ENCODE peak calls at places on chromosomes 7 and 10, in eight cellular contexts. H is fibroblast of pulmonary artery; X is activated CD8-positive, alpha-beta memory T cell treated with anti-CD3 and anti-CD28 coated beads, Interleukin-2, amount 50 U/mL, for 4 hours; D is NCI-H2107; R is skeletal muscle cell; P is hippocampal formation; K is anterior cingulate cortex; A is activated T-helper 1 cell treated with Interleukin-2 at 50 U/mL for 16 hours. Q is an unnamed sample.

GRCh38 chr7:93018666-93019065 is 99.1 kb downstream of the SAMD9 start:
- DNase-seq in X (no peak), P (no peak), R (no peak), A (no peak), H (no peak), D (no peak), K (no peak), Q (no peak)

GRCh38 chr10:133325761-133326463 is 10.8 kb downstream of the CALY start:
- DNase-seq in R (no peak), D (no peak), X (no peak), P (no peak), K (no peak), A (no peak), H (no peak), Q (no peak)

GRCh38 chr10:50385610-50386009 is 134.3 kb upstream of the ASAH2 start:
- DNase-seq in D (no peak), X (no peak), A (no peak), R (peak; percentile 31), P (peak; percentile 45), K (no peak), H (peak; percentile 55), Q (peak; percentile 70)

GRCh38 chr7:46003896-46004875 is 83.1 kb upstream of the IGFBP3 start:
- DNase-seq in D (no peak), H (peak; percentile 60), K (no peak), A (no peak), P (no peak), X (no peak), R (peak; percentile 78), Q (peak; percentile 79)

GRCh38 chr10:306007-306406 is 170.8 kb downstream of the ZMYND11 start:
- DNase-seq in X (no peak), H (peak; percentile 13), R (no peak), D (no peak), P (no peak), K (no peak), A (no peak), Q (no peak)

GRCh38 chr10:133201948-133202725 is 27.9 kb upstream of the UTF1 start:
- DNase-seq in R (no peak), H (no peak), P (no peak), K (no peak), D (no peak), A (no peak), X (no peak), Q (no peak)

GRCh38 chr7:29463504-29464158 is 100.0 kb upstream of the PRR15 start:
- DNase-seq in X (no peak), R (no peak), H (no peak), K (no peak), A (no peak), P (no peak), D (no peak), Q (no peak)

GRCh38 chr10:29522038-29522855 is 112.5 kb downstream of the SVIL start:
- DNase-seq in D (no peak), K (no peak), R (no peak), X (no peak), P (no peak), H (no peak), A (no peak), Q (peak; percentile 68)

GRCh38 chr10:12772797-12773587 is 228.5 kb downstream of the CCDC3 start:
- DNase-seq in P (no peak), X (no peak), A (no peak), R (no peak), D (no peak), K (no peak), H (no peak), Q (no peak)

GRCh38 chr10:130567436-130567835 is 431.2 kb downstream of the GLRX3 start:
- DNase-seq in D (no peak), A (no peak), P (no peak), R (no peak), X (no peak), H (no peak), K (no peak), Q (no peak)

GRCh38 chr10:129758591-129759021 is 205.5 kb downstream of the EBF3 start:
- DNase-seq in R (no peak), K (no peak), H (no peak), A (no peak), P (no peak), D (no peak), X (no peak), Q (no peak)

GRCh38 chr10:103645141-103646054 is 151.9 kb downstream of the NEURL1 start:
- DNase-seq in A (no peak), H (peak; percentile 94), D (no peak), X (no peak), P (peak; percentile 32), K (peak; percentile 26), R (peak; percentile 98), Q (peak; percentile 95)

GRCh38 chr7:133695976-133696531 is 431.1 kb upstream of the LRGUK start:
- DNase-seq in R (no peak), K (no peak), D (no peak), X (no peak), P (no peak), A (no peak), H (no peak), Q (no peak)

GRCh38 chr10:114103286-114103685 is 59.6 kb downstream of the ADRB1 start:
- DNase-seq in X (no peak), H (peak; percentile 76), P (no peak), D (peak; percentile 13), A (no peak), R (peak; percentile 25), K (no peak), Q (peak; percentile 71)

GRCh38 chr10:129958686-129959543 is 5.2 kb downstream of the EBF3 start:
- DNase-seq in X (no peak), P (no peak), D (no peak), R (no peak), K (no peak), A (no peak), H (peak; percentile 20), Q (no peak)

GRCh38 chr10:17910144-17910789 is 41.5 kb upstream of the SLC39A12 start:
- DNase-seq in D (no peak), X (no peak), A (no peak), R (peak; percentile 13), P (no peak), K (no peak), H (peak; percentile 68), Q (peak; percentile 66)

GRCh38 chr7:155669717-155670505 is 25.4 kb downstream of the RBM33 start:
- DNase-seq in R (peak; percentile 23), K (no peak), X (no peak), D (no peak), P (no peak), H (peak; percentile 45), A (no peak), Q (peak; percentile 45)

GRCh38 chr10:27383595-27384542 is 120.2 kb upstream of the RAB18 start:
- DNase-seq in D (no peak), P (no peak), X (no peak), H (no peak), R (no peak), A (no peak), K (no peak), Q (peak; percentile 48)

GRCh38 chr10:86333813-86334514 is 32.6 kb downstream of the GRID1 start:
- DNase-seq in A (no peak), R (no peak), X (no peak), P (no peak), H (no peak), D (peak; percentile 75), K (no peak), Q (no peak)

GRCh38 chr7:91353923-91354322 is 89.7 kb downstream of the FZD1 start:
- DNase-seq in D (no peak), R (no peak), H (no peak), X (no peak), P (no peak), A (no peak), K (no peak), Q (no peak)

GRCh38 chr7:26083113-26083512 is 68.9 kb upstream of the NFE2L3 start:
- DNase-seq in K (no peak), A (no peak), X (no peak), R (no peak), H (no peak), D (no peak), P (no peak), Q (peak; percentile 30)

GRCh38 chr7:130360518-130360917 is 15.9 kb downstream of the CPA5 start:
- DNase-seq in K (no peak), H (no peak), P (no peak), A (no peak), R (no peak), D (no peak), X (no peak), Q (no peak)

GRCh38 chr10:44827431-44828006 is 83.6 kb upstream of the TMEM72 start:
- DNase-seq in R (no peak), H (no peak), A (no peak), P (no peak), X (no peak), K (no peak), D (no peak), Q (no peak)

GRCh38 chr10:131658476-131659110 is 242.2 kb upstream of the PPP2R2D start:
- DNase-seq in D (no peak), R (no peak), K (no peak), H (no peak), P (no peak), A (no peak), X (no peak), Q (no peak)

GRCh38 chr7:1935176-1936005 is 265.3 kb downstream of the ELFN1 start:
- DNase-seq in A (no peak), P (no peak), R (no peak), D (no peak), H (no peak), X (no peak), K (no peak), Q (no peak)

GRCh38 chr7:4610768-4611467 is 71.2 kb upstream of the FOXK1 start:
- DNase-seq in H (peak; percentile 82), A (peak; percentile 17), K (no peak), D (peak; percentile 47), P (no peak), X (peak; percentile 43), R (no peak), Q (peak; percentile 67)

Q was measured in iris pigment epithelial cell.